ENCODE peak calls at places on chromosome 1, in ten cellular contexts. X is transverse colon; G is vagina; C is HCT116; B is DND-41; M is upper lobe of right lung; D is tibial nerve; W is GM23248; L is CD4-positive, alpha-beta memory T cell; Y is pancreas. F is an unnamed sample. For H3K4me1, the result is how much of the 10 kb centered on the place peaks cover.

GRCh38 chr1:218658899-218659298 is 313.8 kb downstream of the TGFB2 start:
- DNase-seq in L (no peak), D (no peak), C (no peak), W (peak), G (no peak), X (no peak), M (no peak), B (no peak), Y (no peak), F (no peak)

GRCh38 chr1:107250169-107250568 is 109.3 kb downstream of the NTNG1 start:
- DNase-seq in D (no peak), C (no peak), X (no peak), Y (no peak), B (peak), L (no peak), W (no peak), M (no peak), G (no peak), F (no peak)

GRCh38 chr1:206829875-206830274 is 35.5 kb upstream of the IL20 start:
- DNase-seq in D (no peak), Y (no peak), M (no peak), B (no peak), W (no peak), X (no peak), C (no peak), L (no peak), G (no peak), F (no peak)

GRCh38 chr1:59678809-59679228 is 135.9 kb upstream of the HOOK1 start:
- DNase-seq in W (peak), B (no peak), L (no peak), C (peak), Y (no peak), G (no peak), D (no peak), M (no peak), X (no peak), F (no peak)

GRCh38 chr1:178495741-178496409 is 889 bp downstream of the CLEC20A start:
- DNase-seq in L (no peak), W (no peak), Y (no peak), C (no peak), D (no peak), B (no peak), M (no peak), G (no peak), X (no peak), F (no peak)

GRCh38 chr1:217469983-217470382 is 160.9 kb downstream of the GPATCH2 start:
- DNase-seq in D (no peak), G (no peak), Y (no peak), W (no peak), B (no peak), C (no peak), X (no peak), L (no peak), M (no peak), F (no peak)

GRCh38 chr1:243712242-243712641 is 137.8 kb downstream of the AKT3 start:
- DNase-seq in M (no peak), C (no peak), L (no peak), D (no peak), B (no peak), Y (no peak), G (no peak), X (no peak), W (no peak), F (no peak)

GRCh38 chr1:170114916-170115315 is 30.8 kb upstream of the NTMT2 start:
- DNase-seq in D (no peak), B (peak), W (peak), G (no peak), Y (no peak), M (no peak), L (no peak), X (no peak), C (no peak), F (no peak)

GRCh38 chr1:203048555-203049051 is 22.3 kb downstream of the PPFIA4 start:
- DNase-seq in Y (no peak), M (no peak), D (no peak), L (no peak), C (no peak), G (no peak), W (no peak), X (no peak), B (no peak), F (no peak)

GRCh38 chr1:154467768-154468102 is 34.3 kb upstream of the TDRD10 start:
- DNase-seq in B (no peak), D (no peak), L (peak), X (no peak), C (no peak), M (no peak), G (no peak), W (no peak), Y (no peak), F (no peak)

GRCh38 chr1:114103992-114104391 is 49.7 kb downstream of the SYT6 start:
- DNase-seq in X (no peak), B (no peak), W (no peak), C (no peak), L (no peak), G (no peak), Y (no peak), M (no peak), D (no peak), F (no peak)

GRCh38 chr1:187010571-187011309 is 182.0 kb downstream of the PLA2G4A start:
- DNase-seq in M (no peak), D (no peak), B (no peak), C (no peak), G (no peak), Y (no peak), L (no peak), X (no peak), W (no peak), F (no peak)

GRCh38 chr1:182430263-182431068 is 19.5 kb upstream of the RGSL1 start:
- DNase-seq in L (peak), X (no peak), C (no peak), G (no peak), W (no peak), D (no peak), M (no peak), B (peak), Y (no peak), F (no peak)

GRCh38 chr1:247295274-247295684 is 36.4 kb downstream of the ZNF496 start:
- DNase-seq in W (peak), L (no peak), D (no peak), Y (no peak), G (no peak), M (peak), B (no peak), X (no peak), C (no peak), F (no peak)
- H3K4me1 ChIP-seq in W (under half), L (under half), D (under half), Y (under half), G (under half), M (under half), B (under half), X (under half), C (under half), F (under half)

DNA sequence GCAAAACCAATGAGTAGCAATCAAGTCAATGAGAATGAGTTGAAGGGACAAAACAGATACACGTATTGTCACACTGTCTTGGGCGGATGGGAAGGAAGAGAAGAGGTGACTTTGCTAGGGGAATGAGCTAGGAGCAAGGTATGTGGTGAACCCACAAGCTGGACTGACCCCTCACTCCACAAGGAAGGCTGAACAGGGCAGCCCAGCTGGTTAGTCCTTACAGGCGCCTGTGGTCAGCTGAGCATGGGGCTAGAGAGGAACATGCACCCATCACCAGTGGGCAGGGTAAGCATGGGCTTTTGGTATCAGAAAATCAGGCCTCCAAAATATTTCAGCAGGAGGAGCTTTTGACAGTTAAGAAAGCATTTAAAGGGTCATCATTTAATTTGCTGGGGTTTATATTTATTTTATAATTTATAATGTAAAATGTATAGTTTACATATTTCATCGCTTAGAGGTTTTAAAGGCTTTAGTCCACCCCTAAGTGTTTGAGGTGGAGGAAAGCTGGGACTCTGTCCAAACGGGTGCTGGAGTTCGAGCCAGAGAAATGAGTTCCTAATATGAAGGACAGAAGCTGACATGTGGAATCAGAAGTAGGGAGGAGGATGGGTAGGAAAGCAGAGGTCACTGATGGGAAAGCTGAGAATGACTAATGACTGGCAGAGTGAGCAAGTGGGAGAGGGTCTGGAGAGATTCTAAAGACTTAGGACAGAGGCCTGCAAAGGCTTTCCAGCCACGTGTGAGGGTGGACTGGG is 22.0 kb upstream of the ACBD6 start:
- DNase-seq in C (no peak), G (peak), Y (no peak), B (no peak), D (no peak), W (no peak), X (no peak), M (no peak), L (no peak), F (no peak)
- H3K27ac ChIP-seq in C (no peak), G (no peak), Y (no peak), B (no peak), D (no peak), W (no peak), X (no peak), M (no peak), L (no peak), F (no peak)

GRCh38 chr1:151012684-151013471 is 4.6 kb downstream of the PRUNE1 start:
- DNase-seq in L (no peak), B (no peak), Y (no peak), D (no peak), W (peak), X (peak), G (no peak), M (no peak), C (no peak), F (no peak)
- H3K4me3 ChIP-seq in L (no peak), B (no peak), Y (no peak), D (no peak), W (no peak), X (no peak), G (no peak), M (no peak), C (no peak), F (no peak)

GRCh38 chr1:41643422-41643821 is 158.9 kb upstream of the EDN2 start:
- DNase-seq in Y (no peak), C (no peak), G (no peak), X (peak), L (no peak), B (no peak), M (peak), D (no peak), W (no peak), F (no peak)

GRCh38 chr1:41640756-41641482 is 156.4 kb upstream of the EDN2 start:
- DNase-seq in C (no peak), M (peak), X (peak), B (no peak), D (no peak), W (no peak), Y (no peak), L (no peak), G (no peak), F (no peak)

GRCh38 chr1:41641941-41642527 is 157.6 kb upstream of the EDN2 start:
- DNase-seq in X (no peak), M (peak), B (no peak), C (no peak), G (no peak), Y (no peak), W (no peak), D (no peak), L (no peak), F (no peak)

GRCh38 chr1:41641483-41641829 is 157.0 kb upstream of the EDN2 start:
- DNase-seq in B (no peak), M (peak), L (no peak), W (no peak), D (no peak), Y (no peak), X (no peak), G (no peak), C (no peak), F (no peak)

GRCh38 chr1:41642922-41643321 is 158.4 kb upstream of the EDN2 start:
- DNase-seq in D (no peak), X (peak), L (no peak), C (no peak), B (no peak), M (peak), W (no peak), Y (no peak), G (no peak), F (no peak)
- H3K4me1 ChIP-seq in D (under half), X (under half), L (under half), C (under half), B (half or more), M (under half), W (under half), Y (under half), G (under half), F (under half)

GRCh38 chr1:36352141-36352909 is 28.9 kb upstream of the EVA1B start:
- DNase-seq in Y (no peak), G (no peak), M (no peak), C (no peak), W (peak), B (no peak), D (no peak), L (no peak), X (no peak), F (no peak)
- H3K27ac ChIP-seq in Y (no peak), G (peak), M (no peak), C (peak), W (peak), B (no peak), D (peak), L (no peak), X (peak), F (no peak)

DNA sequence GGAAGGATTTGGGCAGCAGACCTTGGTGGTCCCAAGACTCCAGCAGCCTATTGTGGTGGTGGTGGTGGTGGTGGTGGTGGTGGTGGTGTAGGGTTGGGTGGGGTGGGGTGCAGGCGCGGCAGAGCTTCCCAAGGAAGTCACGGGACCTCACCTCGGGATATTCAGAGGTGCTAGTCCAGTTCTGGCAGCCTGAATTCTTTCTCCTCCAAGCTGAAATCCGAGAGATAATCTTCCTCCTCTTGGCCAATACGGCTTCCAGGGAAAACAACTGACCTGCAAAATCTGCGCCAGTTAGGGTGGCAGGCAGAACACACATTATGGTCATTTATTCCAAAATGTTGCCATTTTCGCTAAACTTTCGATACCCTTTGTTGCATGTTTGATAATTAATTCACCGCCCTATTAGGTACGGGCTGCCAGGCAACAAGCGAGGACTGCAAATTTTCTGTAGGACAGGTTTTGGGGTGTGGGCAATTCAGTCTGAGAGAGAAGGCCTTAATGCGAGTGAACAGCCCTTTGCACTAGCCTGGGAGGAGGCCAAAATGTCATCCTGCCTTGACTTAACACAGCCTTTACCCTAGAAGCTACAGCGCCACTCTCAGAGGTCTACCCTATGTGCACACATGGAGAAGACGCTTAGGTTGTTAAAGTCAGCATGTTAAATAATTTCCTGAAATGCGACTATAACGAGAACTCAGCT is 33.2 kb upstream of the BSDC1 start:
- DNase-seq in M (no peak), Y (no peak), D (no peak), X (no peak), B (no peak), G (no peak), W (no peak), C (no peak), L (no peak), F (no peak)
- H3K4me3 ChIP-seq in M (no peak), Y (no peak), D (peak), X (no peak), B (no peak), G (peak), W (no peak), C (no peak), L (no peak), F (no peak)

F was measured in CD4-positive, CD25-positive, alpha-beta regulatory T cell.